ENCODE peak calls at places on chromosomes 11 and 22, in five cellular contexts. Z is heart right ventricle; P is effector memory CD4-positive, alpha-beta T cell; B is PC-3; X is body of pancreas. W is an unnamed sample. For H3K36me3, the result is how much of the 10 kb centered on the place peaks cover.

GRCh38 chr11:117647872-117648271 is 149.1 kb downstream of the DSCAML1 start:
- DNase-seq in P (no peak), Z (no peak), B (no peak), X (no peak), W (no peak)

GRCh38 chr22:27024982-27025381 is 367.6 kb downstream of the MIAT start:
- DNase-seq in Z (no peak), P (no peak), B (no peak), X (no peak), W (no peak)

GRCh38 chr22:36292823-36293530 is 40.0 kb downstream of the APOL1 start:
- DNase-seq in Z (no peak), B (no peak), P (no peak), X (no peak), W (no peak)

GRCh38 chr11:10878408-10879214 is 20.8 kb upstream of the ZBED5 start:
- DNase-seq in P (no peak), X (no peak), Z (peak), B (peak), W (peak)

GRCh38 chr11:44133335-44133946 is 38.0 kb downstream of the EXT2 start:
- DNase-seq in B (peak), Z (no peak), P (no peak), X (peak), W (no peak)

GRCh38 chr11:112967082-112967481 is 5.9 kb downstream of the NCAM1 start:
- DNase-seq in P (no peak), B (no peak), Z (no peak), X (no peak), W (no peak)

GRCh38 chr11:114416441-114416928 is 16.0 kb downstream of the RBM7 start:
- DNase-seq in Z (peak), X (no peak), B (peak), P (no peak), W (no peak)

GRCh38 chr11:65573391-65574146 is 1.2 kb downstream of the FAM89B start:
- DNase-seq in Z (no peak), X (peak), B (peak), P (no peak), W (no peak)

GRCh38 chr22:26958378-26958777 is 301.0 kb downstream of the MIAT start:
- DNase-seq in X (no peak), Z (no peak), P (no peak), B (no peak), W (no peak)

GRCh38 chr22:40818192-40818746 is 877 bp downstream of the SLC25A17 start:
- DNase-seq in X (no peak), Z (no peak), P (no peak), B (peak), W (no peak)

GRCh38 chr11:43554148-43554473 is 126.4 kb upstream of the HSD17B12 start:
- DNase-seq in Z (no peak), X (no peak), P (no peak), B (no peak), W (no peak)

GRCh38 chr11:119828819-119829218 is 99.8 kb upstream of the NECTIN1 start:
- DNase-seq in X (no peak), P (no peak), B (no peak), Z (no peak), W (no peak)

GRCh38 chr11:69644071-69644961 is 3.4 kb downstream of the CCND1 start:
- DNase-seq in B (peak), X (peak), P (no peak), Z (peak), W (no peak)

GRCh38 chr11:116725434-116726221 is 47.2 kb downstream of the BUD13 start:
- DNase-seq in B (no peak), P (no peak), X (peak), Z (no peak), W (no peak)

GRCh38 chr11:85569525-85569924 is 57.6 kb downstream of the DLG2 start:
- DNase-seq in P (no peak), B (no peak), Z (no peak), X (no peak), W (no peak)

GRCh38 chr22:31400023-31400397 is 606 bp downstream of the DRG1 start:
- DNase-seq in X (no peak), B (no peak), P (no peak), Z (no peak), W (no peak)

GRCh38 chr11:125376117-125376516 is 119.9 kb downstream of the FEZ1 start:
- DNase-seq in B (no peak), P (no peak), X (peak), Z (peak), W (no peak)

GRCh38 chr11:92384316-92384715 is 159.7 kb downstream of the FAT3 start:
- DNase-seq in Z (no peak), X (no peak), B (peak), P (no peak), W (no peak)

GRCh38 chr11:61349189-61349751 is 12.4 kb downstream of the CYB561A3 start:
- DNase-seq in B (no peak), P (no peak), Z (no peak), X (no peak), W (no peak)

GRCh38 chr22:49525366-49525765 is 302.3 kb downstream of the BRD1 start:
- DNase-seq in X (no peak), P (no peak), Z (no peak), B (no peak), W (no peak)

GRCh38 chr11:86360775-86361395 is 13.8 kb upstream of the CCDC81 start:
- DNase-seq in P (no peak), B (peak), X (no peak), Z (no peak), W (no peak)

GRCh38 chr11:68796779-68797178 is 44.9 kb downstream of the CPT1A start:
- DNase-seq in B (no peak), X (no peak), P (no peak), Z (no peak), W (no peak)

DNA sequence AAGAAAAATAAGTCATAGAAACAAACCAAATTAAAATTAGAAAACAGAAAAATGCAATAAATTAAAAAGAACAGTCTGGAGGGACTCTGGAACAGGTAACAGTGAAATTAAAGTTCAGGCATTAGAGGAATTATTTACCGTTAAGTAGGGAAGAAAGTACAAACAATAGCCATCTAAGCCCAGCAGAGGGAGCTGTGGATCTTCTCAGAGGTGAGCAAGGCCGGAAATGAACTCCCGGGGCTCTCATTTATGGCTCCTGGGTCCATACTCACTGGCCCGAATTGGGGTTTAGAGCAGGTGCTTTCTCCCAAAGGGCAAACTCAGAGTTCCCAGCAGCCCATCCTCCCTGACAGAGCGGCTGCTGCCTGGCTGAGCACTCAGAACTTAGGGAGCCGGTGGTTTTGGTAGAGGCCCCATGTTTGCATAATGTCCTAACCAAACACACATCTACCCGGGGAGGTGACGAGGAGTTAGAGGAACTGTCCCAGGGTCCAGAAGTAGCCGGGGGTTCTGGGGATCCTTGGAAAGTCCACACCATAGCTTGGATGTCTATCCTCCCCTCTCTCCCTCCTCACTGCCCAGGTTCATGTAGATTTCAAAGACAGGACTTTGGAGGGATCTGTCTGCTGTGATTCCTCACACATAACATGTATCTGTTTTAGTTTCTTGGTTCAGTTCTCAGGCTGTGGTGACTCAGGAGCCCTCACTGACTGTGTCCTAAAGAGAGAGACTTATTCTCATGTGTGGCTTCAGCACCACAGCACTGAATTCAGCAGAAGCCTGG is 87.7 kb upstream of the VPREB1 start:
- DNase-seq in P (peak), B (peak), Z (peak), X (peak), W (peak)
- H3K4me3 ChIP-seq in P (no peak), B (peak), Z (no peak), X (no peak), W (no peak)

DNA sequence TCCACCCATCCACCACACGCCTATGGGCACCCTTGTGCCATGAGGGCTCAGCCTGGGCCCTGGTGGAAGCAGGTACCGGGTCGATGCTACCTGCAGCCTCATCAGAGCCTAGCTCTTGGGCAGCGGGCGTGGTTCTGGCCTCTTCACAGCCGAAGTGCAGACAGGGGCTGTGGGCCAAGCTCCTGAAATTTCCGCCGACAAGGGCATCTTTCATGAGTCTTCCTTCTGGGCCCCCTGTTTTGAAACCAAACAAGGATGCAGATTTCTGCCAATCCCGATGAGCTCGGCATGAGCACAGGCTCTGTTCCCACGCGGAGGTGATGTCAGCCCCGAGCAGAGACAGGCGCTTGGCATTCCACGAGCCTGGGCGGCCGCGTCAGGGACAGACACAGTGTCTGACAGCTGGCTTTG is 22.6 kb upstream of the MGAT3 start:
- DNase-seq in P (no peak), X (no peak), Z (peak), B (no peak), W (no peak)
- H3K27ac ChIP-seq in P (no peak), X (no peak), Z (peak), B (no peak), W (no peak)

GRCh38 chr11:72000591-72000867 is 1.8 kb downstream of the IL18BP start:
- DNase-seq in B (no peak), X (no peak), Z (no peak), P (no peak), W (no peak)

GRCh38 chr11:72002841-72003775 is 4.4 kb downstream of the IL18BP start:
- DNase-seq in B (no peak), X (no peak), P (no peak), Z (no peak), W (no peak)

GRCh38 chr11:72001834-72002591 is 3.3 kb downstream of the IL18BP start:
- DNase-seq in Z (no peak), P (no peak), X (no peak), B (no peak), W (no peak)

GRCh38 chr11:71999813-72000590 is 1.3 kb downstream of the IL18BP start:
- DNase-seq in Z (no peak), P (no peak), B (no peak), X (no peak), W (no peak)

DNA sequence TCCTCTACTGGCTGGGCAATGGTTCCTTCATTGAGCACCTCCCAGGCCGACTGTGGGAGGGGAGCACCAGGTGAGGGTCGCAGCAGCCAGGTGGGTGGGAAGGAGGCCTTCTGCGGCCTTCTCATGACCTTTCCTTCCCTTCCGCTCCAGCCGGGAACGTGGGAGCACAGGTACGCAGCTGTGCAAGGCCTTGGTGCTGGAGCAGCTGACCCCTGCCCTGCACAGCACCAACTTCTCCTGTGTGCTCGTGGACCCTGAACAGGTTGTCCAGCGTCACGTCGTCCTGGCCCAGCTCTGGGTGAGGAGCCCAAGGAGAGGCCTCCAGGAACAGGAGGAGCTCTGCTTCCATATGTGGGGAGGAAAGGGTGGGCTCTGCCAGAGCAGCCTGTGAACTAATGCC is 2.5 kb downstream of the IL18BP start:
- DNase-seq in Z (no peak), B (no peak), P (no peak), X (no peak), W (no peak)
- H3K36me3 ChIP-seq in Z (half or more), B (under half), P (under half), X (under half), W (under half)

GRCh38 chr11:127268956-127269355 is 268.4 kb upstream of the KIRREL3 start:
- DNase-seq in P (no peak), X (no peak), B (no peak), Z (no peak), W (no peak)
- H3K4me3 ChIP-seq in P (no peak), X (no peak), B (no peak), Z (no peak), W (no peak)

GRCh38 chr11:77075425-77075905 is 8.7 kb downstream of the CAPN5 start:
- DNase-seq in P (no peak), X (no peak), Z (no peak), B (no peak), W (no peak)
- H3K27ac ChIP-seq in P (no peak), X (peak), Z (no peak), B (no peak), W (no peak)

GRCh38 chr11:63996512-63996911 is 10.3 kb downstream of the OTUB1 start:
- DNase-seq in Z (no peak), B (no peak), X (no peak), P (no peak), W (no peak)
- H3K36me3 ChIP-seq in Z (half or more), B (under half), X (under half), P (under half), W (under half)

GRCh38 chr11:95503047-95503446 is 272.0 kb upstream of the SESN3 start:
- DNase-seq in Z (peak), B (no peak), X (no peak), P (no peak), W (no peak)
- H3K4me3 ChIP-seq in Z (no peak), B (no peak), X (no peak), P (no peak), W (no peak)

DNA sequence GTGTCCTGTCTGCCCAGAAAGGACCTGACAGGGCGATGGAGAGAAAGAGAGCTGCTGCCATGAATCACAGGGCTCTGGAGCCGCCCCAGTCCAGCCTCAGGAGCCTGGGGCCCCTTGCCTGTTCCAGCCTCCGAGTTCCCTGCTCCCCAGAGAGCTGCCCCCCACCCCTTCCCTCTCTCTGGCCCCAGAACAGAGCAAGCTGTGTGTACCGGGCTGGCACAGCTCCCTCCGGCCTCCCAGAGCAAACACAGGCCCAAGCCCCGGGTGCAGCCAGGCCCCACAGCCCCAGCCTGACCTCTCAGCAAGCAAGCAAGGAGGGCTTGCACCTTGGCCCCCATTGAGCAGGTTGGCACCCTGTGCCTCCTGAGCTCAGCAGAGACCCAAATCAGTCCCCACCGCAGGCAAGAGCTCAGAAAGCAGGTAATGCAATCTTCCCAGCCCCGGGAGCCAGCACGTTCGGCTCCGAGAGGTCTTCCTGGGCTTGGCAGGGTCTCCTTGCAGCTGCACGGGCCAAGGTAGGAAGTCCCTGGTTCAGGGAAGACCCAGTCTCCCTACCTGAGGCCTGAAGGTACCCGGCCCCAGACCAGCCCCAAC is 1.4 kb downstream of the PACSIN3 start:
- DNase-seq in X (peak), B (no peak), P (no peak), Z (no peak), W (no peak)
- H3K27ac ChIP-seq in X (peak), B (peak), P (no peak), Z (peak), W (no peak)

GRCh38 chr11:63906585-63906984 is 10.4 kb downstream of the RCOR2 start:
- DNase-seq in Z (no peak), B (peak), X (peak), P (no peak), W (peak)

GRCh38 chr11:63908631-63909491 is 8.1 kb downstream of the RCOR2 start:
- DNase-seq in X (no peak), P (no peak), B (no peak), Z (peak), W (no peak)

GRCh38 chr11:63907063-63907462 is 9.9 kb downstream of the RCOR2 start:
- DNase-seq in X (no peak), P (no peak), B (no peak), Z (no peak), W (no peak)

GRCh38 chr11:63906087-63906486 is 10.9 kb downstream of the RCOR2 start:
- DNase-seq in B (no peak), P (no peak), Z (no peak), X (no peak), W (no peak)

GRCh38 chr11:63907808-63908530 is 9.0 kb downstream of the RCOR2 start:
- DNase-seq in Z (no peak), B (no peak), P (no peak), X (no peak), W (no peak)
- H3K36me3 ChIP-seq in Z (half or more), B (under half), P (half or more), X (under half), W (half or more)

GRCh38 chr11:67030976-67031375 is 8.0 kb downstream of the SYT12 start:
- DNase-seq in X (no peak), P (no peak), B (no peak), Z (no peak), W (no peak)
- H3K4me3 ChIP-seq in X (no peak), P (no peak), B (no peak), Z (no peak), W (no peak)